ENCODE peak calls at places on chromosome 19, in eight cellular contexts. P is RWPE1; E is GM23338; L is retinal pigment epithelial cell; R is mammary epithelial cell; Z is body of pancreas; W is CD4-positive, alpha-beta T cell; T is progenitor cell of endocrine pancreas. K is an unnamed sample.

GRCh38 chr19:13499682-13500081 is 6.6 kb downstream of the CACNA1A start:
- DNase-seq in P (no peak), E (no peak), L (no peak), W (no peak), Z (no peak), R (no peak), T (no peak), K (no peak)

GRCh38 chr19:1470864-1471513 is 8.0 kb downstream of the C19orf25 start:
- DNase-seq in E (peak), R (no peak), Z (no peak), T (no peak), W (no peak), L (no peak), P (no peak), K (no peak)

GRCh38 chr19:30065680-30066606 is 123.9 kb downstream of the URI1 start:
- DNase-seq in W (no peak), T (no peak), Z (no peak), E (no peak), L (no peak), R (no peak), P (no peak), K (no peak)

GRCh38 chr19:34370983-34371382 is 6.0 kb downstream of the GPI start:
- DNase-seq in P (no peak), L (no peak), R (no peak), Z (no peak), W (no peak), E (no peak), T (no peak), K (no peak)

GRCh38 chr19:33186835-33187540 is 7.1 kb upstream of the LRP3 start:
- DNase-seq in R (no peak), P (no peak), W (no peak), E (no peak), T (no peak), Z (no peak), L (no peak), K (no peak)

GRCh38 chr19:10769533-10770491 is 51.9 kb downstream of the DNM2 start:
- DNase-seq in R (no peak), W (no peak), P (no peak), L (no peak), E (peak), Z (peak), T (no peak), K (peak)

GRCh38 chr19:1630012-1630411 is 22.4 kb downstream of the TCF3 start:
- DNase-seq in E (no peak), R (no peak), W (no peak), L (no peak), Z (no peak), P (no peak), T (no peak), K (no peak)

GRCh38 chr19:32708457-32708856 is 11.1 kb upstream of the TDRD12 start:
- DNase-seq in R (no peak), T (no peak), Z (no peak), L (no peak), P (no peak), E (no peak), W (peak), K (no peak)

GRCh38 chr19:31338069-31338767 is 11.0 kb downstream of the TSHZ3 start:
- DNase-seq in P (no peak), R (no peak), T (peak), Z (no peak), W (no peak), E (peak), L (no peak), K (peak)

GRCh38 chr19:43372462-43372861 is 19.0 kb downstream of the CD177 start:
- DNase-seq in R (peak), T (no peak), E (no peak), Z (no peak), L (no peak), P (no peak), W (no peak), K (peak)

GRCh38 chr19:12766051-12766521 is 9.3 kb downstream of the HOOK2 start:
- DNase-seq in Z (peak), T (peak), L (no peak), E (peak), P (no peak), W (no peak), R (peak), K (peak)

GRCh38 chr19:33502991-33503790 is 18.4 kb downstream of the PEPD start:
- DNase-seq in E (no peak), Z (no peak), L (no peak), W (no peak), P (no peak), T (no peak), R (no peak), K (no peak)

GRCh38 chr19:29687244-29687896 is 22.1 kb downstream of the PLEKHF1 start:
- DNase-seq in Z (no peak), T (no peak), E (no peak), L (peak), W (no peak), R (peak), P (peak), K (peak)

GRCh38 chr19:3250675-3251074 is 26.2 kb downstream of the CELF5 start:
- DNase-seq in L (no peak), E (peak), T (no peak), Z (peak), P (peak), R (no peak), W (no peak), K (no peak)

GRCh38 chr19:33362508-33363228 is 10.8 kb upstream of the CEBPG start:
- DNase-seq in W (no peak), P (no peak), T (no peak), R (no peak), Z (no peak), L (no peak), E (no peak), K (no peak)

GRCh38 chr19:28737526-28737925 is 475.4 kb downstream of the UQCRFS1 start:
- DNase-seq in E (no peak), R (peak), P (no peak), Z (no peak), W (no peak), L (no peak), T (no peak), K (no peak)

GRCh38 chr19:27618006-27618405 is 1594.9 kb downstream of the UQCRFS1 start:
- DNase-seq in P (no peak), T (no peak), E (no peak), W (no peak), L (no peak), Z (no peak), R (no peak), K (no peak)

GRCh38 chr19:38684078-38684861 is 36.8 kb downstream of the ACTN4 start:
- DNase-seq in L (peak), E (no peak), T (no peak), W (no peak), Z (no peak), P (peak), R (peak), K (peak)

GRCh38 chr19:737591-738093 is 13.3 kb upstream of the MISP start:
- DNase-seq in L (no peak), T (peak), W (peak), E (peak), Z (peak), R (no peak), P (no peak), K (no peak)

GRCh38 chr19:51250786-51251452 is at the start of gene SIGLECL1:
- DNase-seq in Z (no peak), T (no peak), R (no peak), P (no peak), E (peak), L (no peak), W (no peak), K (no peak)

GRCh38 chr19:7918615-7919421 is 1.3 kb upstream of the SNAPC2 start:
- DNase-seq in P (no peak), W (no peak), L (no peak), R (no peak), Z (no peak), T (no peak), E (no peak), K (no peak)

GRCh38 chr19:46979770-46980105 is 39.9 kb upstream of the NPAS1 start:
- DNase-seq in R (no peak), P (no peak), W (no peak), L (no peak), E (peak), T (no peak), Z (no peak), K (no peak)

GRCh38 chr19:21612403-21612872 is 107.0 kb downstream of the ZNF429 start:
- DNase-seq in T (no peak), Z (no peak), E (no peak), W (no peak), L (no peak), P (no peak), R (no peak), K (no peak)

GRCh38 chr19:4099054-4099764 is 24.7 kb downstream of the MAP2K2 start:
- DNase-seq in L (no peak), R (no peak), Z (no peak), T (no peak), E (no peak), W (no peak), P (no peak), K (no peak)

GRCh38 chr19:5918463-5919079 is 4.5 kb downstream of the CAPS start:
- DNase-seq in T (no peak), W (no peak), E (no peak), Z (no peak), P (no peak), L (no peak), R (no peak), K (no peak)

GRCh38 chr19:2540646-2541454 is 64.9 kb downstream of the GADD45B start:
- DNase-seq in T (peak), E (peak), Z (peak), L (peak), P (peak), R (peak), W (no peak), K (peak)

GRCh38 chr19:27774827-27775226 is 1438.1 kb downstream of the UQCRFS1 start:
- DNase-seq in R (no peak), W (no peak), Z (no peak), T (no peak), L (no peak), P (no peak), E (peak), K (peak)

GRCh38 chr19:55176116-55176515 is 4.0 kb downstream of the SYT5 start:
- DNase-seq in P (no peak), Z (no peak), R (peak), W (no peak), T (no peak), L (no peak), E (no peak), K (no peak)

GRCh38 chr19:7138402-7138801 is 68.9 kb downstream of the ZNF557 start:
- DNase-seq in E (no peak), T (no peak), Z (no peak), R (no peak), W (no peak), L (no peak), P (no peak), K (no peak)

GRCh38 chr19:3095375-3096191 is 1.4 kb downstream of the GNA11 start:
- DNase-seq in Z (no peak), E (peak), W (peak), L (no peak), R (peak), P (peak), T (no peak), K (no peak)

GRCh38 chr19:47391510-47392223 is 27.7 kb downstream of the MEIS3 start:
- DNase-seq in Z (peak), P (peak), T (peak), R (peak), L (peak), E (peak), W (peak), K (peak)

GRCh38 chr19:41297628-41298326 is 12.2 kb upstream of the CCDC97 start:
- DNase-seq in P (no peak), T (no peak), Z (no peak), R (no peak), W (no peak), L (no peak), E (no peak), K (no peak)
- TF ChIP-seq CTCF in P (no peak), T (no peak), Z (no peak), R (no peak), W (no peak), L (no peak), E (no peak), K (no peak)

GRCh38 chr19:18229474-18229873 is 3.2 kb upstream of the PDE4C start:
- DNase-seq in R (no peak), E (peak), W (no peak), Z (no peak), L (no peak), P (no peak), T (no peak), K (no peak)
- TF ChIP-seq CTCF in R (peak), E (peak), W (peak), Z (no peak), L (peak), P (no peak), T (peak), K (peak)

GRCh38 chr19:44608391-44608821 is 5.0 kb upstream of the IGSF23 start:
- DNase-seq in T (no peak), E (no peak), L (no peak), P (no peak), Z (no peak), W (no peak), R (no peak), K (no peak)

GRCh38 chr19:44609219-44609618 is 4.1 kb upstream of the IGSF23 start:
- DNase-seq in E (no peak), T (no peak), Z (no peak), W (no peak), R (no peak), L (no peak), P (no peak), K (no peak)

GRCh38 chr19:44605547-44605946 is 7.8 kb upstream of the IGSF23 start:
- DNase-seq in W (no peak), Z (no peak), T (no peak), P (no peak), R (no peak), L (no peak), E (no peak), K (no peak)

GRCh38 chr19:44607049-44607448 is 6.3 kb upstream of the IGSF23 start:
- DNase-seq in P (peak), T (no peak), W (no peak), Z (no peak), L (no peak), R (no peak), E (no peak), K (no peak)

GRCh38 chr19:44607917-44608316 is 5.4 kb upstream of the IGSF23 start:
- DNase-seq in E (no peak), R (no peak), L (no peak), W (no peak), Z (no peak), P (no peak), T (no peak), K (no peak)
- TF ChIP-seq CTCF in E (no peak), R (no peak), L (no peak), W (no peak), Z (no peak), P (no peak), T (no peak), K (no peak)

DNA sequence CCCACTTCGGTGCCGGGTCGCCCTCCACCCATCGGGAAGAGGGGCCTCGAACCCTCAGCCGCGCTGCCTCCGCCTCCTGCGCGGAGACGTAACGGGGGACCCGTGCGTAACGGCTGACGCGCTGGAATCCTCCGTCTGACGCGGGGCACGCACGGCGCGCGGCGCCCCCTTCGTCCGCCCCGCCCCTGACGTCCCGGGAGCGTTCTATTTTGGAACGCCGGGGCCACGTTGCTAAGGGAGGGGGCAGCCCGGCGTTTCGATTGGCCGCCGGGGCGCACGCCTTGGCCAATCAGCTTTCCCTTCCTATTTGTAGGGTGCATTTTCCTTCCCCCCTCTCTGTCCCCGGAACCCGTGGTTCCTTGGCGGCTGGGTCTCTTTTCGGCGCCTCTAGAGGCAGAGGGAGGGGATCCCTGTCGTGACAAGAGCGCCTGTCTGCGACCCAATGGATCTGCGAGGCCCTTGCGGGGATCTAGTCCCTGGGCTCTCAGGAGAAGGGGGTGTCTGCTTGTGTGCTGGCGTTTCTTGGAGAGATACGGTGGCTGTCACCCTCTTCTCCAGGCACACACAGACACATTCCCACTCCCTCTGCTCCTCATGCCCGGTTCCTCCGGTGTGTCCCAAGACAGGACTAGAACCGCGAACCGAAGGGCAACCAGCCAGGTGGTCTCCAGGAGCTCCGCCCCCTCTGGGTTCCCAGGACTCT is 1.5 kb downstream of the FOSB start:
- DNase-seq in P (peak), E (peak), L (peak), Z (peak), W (peak), R (peak), T (peak), K (peak)
- TF ChIP-seq CTCF in P (no peak), E (no peak), L (no peak), Z (no peak), W (peak), R (no peak), T (no peak), K (peak)

DNA sequence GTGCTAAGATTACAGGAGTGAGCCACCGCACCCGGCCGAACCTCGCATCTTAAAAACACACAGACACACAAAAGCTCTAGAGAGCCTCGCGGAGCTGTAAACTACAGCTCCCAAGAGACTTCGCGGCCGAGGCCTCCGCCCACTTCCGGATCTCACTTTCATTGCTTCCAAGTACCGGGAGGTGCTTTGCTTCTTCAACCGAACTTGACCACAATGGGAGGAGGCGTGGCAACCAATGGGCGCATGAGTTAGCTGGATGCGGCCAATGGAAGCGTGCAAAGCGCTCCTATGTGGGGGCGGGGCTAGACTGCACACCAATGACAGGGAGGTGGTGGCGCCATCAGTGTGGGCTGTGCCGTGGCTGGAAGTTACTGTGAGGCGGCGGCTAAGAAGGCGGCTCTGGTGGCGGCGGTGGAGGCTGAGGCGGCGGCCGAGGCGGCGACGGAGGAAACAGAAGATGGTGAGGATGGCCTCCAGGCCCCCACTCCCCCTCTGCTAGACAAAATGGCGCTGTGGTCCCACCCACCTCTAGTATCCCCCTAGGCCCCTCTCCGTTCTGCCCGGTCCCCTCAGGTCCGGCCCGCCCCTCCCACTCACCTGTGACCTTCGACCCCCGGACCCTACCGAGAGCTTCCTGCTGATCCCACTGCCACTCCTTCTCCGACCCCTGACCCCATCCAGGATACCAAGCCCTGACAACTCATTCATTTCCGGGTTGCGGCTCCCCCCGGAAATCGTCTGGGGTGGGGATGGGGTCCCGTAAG is at the start of gene DDA1:
- DNase-seq in R (peak), T (peak), E (peak), W (peak), L (peak), Z (peak), P (peak), K (peak)
- TF ChIP-seq CTCF in R (no peak), T (no peak), E (no peak), W (no peak), L (no peak), Z (no peak), P (no peak), K (no peak)

DNA sequence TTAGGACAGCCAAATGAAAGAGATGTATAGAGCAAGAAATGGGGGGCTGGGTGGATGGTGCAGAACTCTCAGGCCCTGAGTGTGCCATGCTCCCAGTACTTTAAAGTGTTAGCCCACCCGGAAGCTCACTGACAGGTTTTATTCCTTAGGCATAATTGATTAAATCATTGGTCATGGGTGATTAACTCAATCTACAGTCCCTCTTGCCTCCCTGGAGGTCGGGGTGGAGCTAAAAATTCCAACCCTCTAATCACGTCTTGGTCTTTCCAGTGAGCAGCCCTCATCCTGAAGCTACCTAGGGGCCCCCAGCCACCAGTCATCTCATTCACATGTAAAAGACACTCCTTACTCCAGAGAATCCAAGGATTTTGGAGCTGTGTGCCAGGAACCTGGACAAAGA is 9.8 kb upstream of the LEUTX start:
- DNase-seq in T (no peak), R (no peak), E (no peak), L (no peak), Z (no peak), P (no peak), W (no peak), K (no peak)
- TF ChIP-seq CTCF in T (no peak), R (no peak), E (no peak), L (no peak), Z (no peak), P (no peak), W (no peak), K (no peak)

GRCh38 chr19:49801966-49802661 is 11.0 kb downstream of the FUZ start:
- DNase-seq in W (no peak), Z (peak), L (peak), R (no peak), T (no peak), E (peak), P (no peak), K (peak)
- TF ChIP-seq CTCF in W (no peak), Z (no peak), L (peak), R (no peak), T (no peak), E (peak), P (no peak), K (peak)